ENCODE peak calls at places on chromosomes 16 and 17, in six cellular contexts. F, A, L, B, G and S are unnamed samples.

GRCh38 chr16:27317738-27318398 is 4.1 kb downstream of the IL4R start:
- DNase-seq in G (no peak), F (no peak), A (peak; percentile 2), L (no peak), B (no peak), S (no peak)

GRCh38 chr17:8188408-8188839 is 1.6 kb downstream of the BORCS6 start:
- DNase-seq in B (no peak), A (peak; percentile 25), L (no peak), F (no peak), G (no peak), S (no peak)

GRCh38 chr17:59174671-59175070 is 19.1 kb downstream of the PRR11 start:
- DNase-seq in A (no peak), F (no peak), L (no peak), G (no peak), B (no peak), S (no peak)

GRCh38 chr17:28982191-28982793 is 23.5 kb downstream of the SEZ6 start:
- DNase-seq in F (peak; percentile 18), L (no peak), G (no peak), A (peak; percentile 23), B (no peak), S (no peak)

GRCh38 chr16:88066234-88066633 is 115.0 kb downstream of the BANP start:
- DNase-seq in L (no peak), G (no peak), A (no peak), F (no peak), B (no peak), S (no peak)

GRCh38 chr16:66842765-66843164 is 1.4 kb upstream of the CA7 start:
- DNase-seq in B (no peak), A (peak; percentile 74), G (no peak), L (peak; percentile 47), F (peak; percentile 21), S (no peak)

GRCh38 chr17:66348605-66349165 is 46.3 kb downstream of the PRKCA start:
- DNase-seq in F (peak; percentile 88), B (no peak), L (peak; percentile 63), G (peak; percentile 7), A (peak; percentile 76), S (peak; percentile 92)

GRCh38 chr17:71505200-71505599 is 615.6 kb upstream of the SOX9 start:
- DNase-seq in B (no peak), A (no peak), G (no peak), F (peak; percentile 85), L (peak; percentile 40), S (no peak)

GRCh38 chr17:62725791-62726249 is 82.3 kb downstream of the MARCHF10 start:
- DNase-seq in F (peak; percentile 85), G (peak; percentile 56), A (no peak), L (peak; percentile 58), B (no peak), S (peak; percentile 87)

GRCh38 chr16:88471575-88471974 is 18.5 kb downstream of the ZFPM1 start:
- DNase-seq in F (no peak), B (no peak), A (no peak), G (no peak), L (peak; percentile 12), S (peak; percentile 16)

GRCh38 chr16:70786020-70786419 is 14.9 kb downstream of the VAC14 start:
- DNase-seq in A (no peak), B (no peak), F (no peak), L (no peak), G (no peak), S (no peak)

GRCh38 chr16:54783226-54783625 is 147.4 kb upstream of the IRX5 start:
- DNase-seq in L (peak; percentile 80), B (no peak), F (no peak), A (no peak), G (no peak), S (no peak)

GRCh38 chr17:6589266-6589946 is 33.1 kb upstream of the PITPNM3 start:
- DNase-seq in B (no peak), G (no peak), L (no peak), A (no peak), F (no peak), S (no peak)

GRCh38 chr16:25256821-25257503 is 683 bp downstream of the ZKSCAN2 start:
- DNase-seq in F (peak; percentile 30), A (peak; percentile 11), L (no peak), B (peak; percentile 72), G (no peak), S (peak; percentile 4)

GRCh38 chr16:756428-756827 is 4.1 kb upstream of the MSLN start:
- DNase-seq in A (no peak), F (no peak), L (no peak), G (no peak), B (no peak), S (no peak)

GRCh38 chr17:39618252-39618913 is 8.4 kb upstream of the PPP1R1B start:
- DNase-seq in A (no peak), F (no peak), G (peak; percentile 18), L (peak; percentile 19), B (no peak), S (peak; percentile 20)

GRCh38 chr17:62792122-62792800 is 15.9 kb downstream of the MARCHF10 start:
- DNase-seq in L (peak; percentile 60), F (peak; percentile 98), A (peak; percentile 75), G (peak; percentile 67), B (no peak), S (peak; percentile 98)

GRCh38 chr16:13923703-13924298 is 3.8 kb downstream of the ERCC4 start:
- DNase-seq in F (peak; percentile 57), G (no peak), B (peak; percentile 64), L (peak; percentile 24), A (no peak), S (peak; percentile 69)

GRCh38 chr17:49012893-49013255 is 15.7 kb downstream of the IGF2BP1 start:
- DNase-seq in L (no peak), B (no peak), A (no peak), F (no peak), G (no peak), S (no peak)